ENCODE peak calls at places on chromosomes 6 and 20, in six cellular contexts. T is MM.1S, B is PC-9, D is HCT116, X is GM23248, R is hepatocyte. V is an unnamed sample.

GRCh38 chr6:158894192-158894591 is 75.0 kb upstream of the EZR start:
- DNase-seq in T (no peak), B (peak; percentile 96), D (peak; percentile 86), X (peak; percentile 71), R (peak; percentile 81), V (no peak)

GRCh38 chr6:97850458-97851218 is 567.6 kb upstream of the MMS22L start:
- DNase-seq in R (peak; percentile 4), T (no peak), X (peak; percentile 84), D (no peak), B (no peak), V (no peak)

GRCh38 chr20:4247898-4248858 is 232.8 kb upstream of the RNF24 start:
- DNase-seq in R (no peak), X (no peak), B (no peak), D (no peak), T (no peak), V (no peak)

GRCh38 chr6:11200356-11200755 is 32.1 kb downstream of the NEDD9 start:
- DNase-seq in X (peak; percentile 56), B (no peak), D (no peak), T (no peak), R (no peak), V (no peak)

GRCh38 chr6:42410861-42411260 is 40.9 kb downstream of the TRERF1 start:
- DNase-seq in D (no peak), R (no peak), X (no peak), T (no peak), B (no peak), V (no peak)

GRCh38 chr6:13272131-13273046 is 55.9 kb downstream of the TBC1D7 start:
- DNase-seq in B (no peak), X (no peak), T (peak; percentile 30), D (no peak), R (no peak), V (peak; percentile 84)

GRCh38 chr6:57180596-57180995 is 8.5 kb downstream of the BAG2 start:
- DNase-seq in B (no peak), D (no peak), T (no peak), R (no peak), X (no peak), V (no peak)

GRCh38 chr6:94658929-94659328 is 918.4 kb upstream of the MANEA start:
- DNase-seq in B (no peak), R (no peak), D (no peak), X (no peak), T (no peak), V (no peak)

GRCh38 chr6:17599885-17600526 is at the start of gene FAM8A1:
- DNase-seq in D (peak; percentile 84), T (peak; percentile 93), R (peak; percentile 97), X (peak; percentile 96), B (peak; percentile 76), V (peak; percentile 98)

GRCh38 chr6:17601389-17601703 is 1.2 kb downstream of the FAM8A1 start:
- DNase-seq in B (no peak), X (no peak), D (no peak), T (no peak), R (no peak), V (peak; percentile 46)

GRCh38 chr6:17606606-17607005 is 6.5 kb downstream of the FAM8A1 start:
- DNase-seq in R (no peak), X (no peak), T (no peak), B (no peak), D (no peak), V (no peak)

GRCh38 chr6:17600527-17601388 is 656 bp downstream of the FAM8A1 start:
- DNase-seq in R (peak; percentile 71), D (no peak), B (no peak), X (peak; percentile 75), T (peak; percentile 68), V (peak; percentile 78)

GRCh38 chr6:17602888-17603287 is 2.8 kb downstream of the FAM8A1 start:
- DNase-seq in D (no peak), B (no peak), R (no peak), T (no peak), X (no peak), V (no peak)
- H3K4me2 ChIP-seq in D (peak overlapping the region; percentile 91), B (no peak overlapping the region), R (peak overlapping the region; percentile 92), T (no peak overlapping the region), X (no peak overlapping the region), V (peak overlapping the region; percentile 95)

GRCh38 chr20:62625516-62625915 is 16.8 kb upstream of the SLCO4A1 start:
- DNase-seq in R (no peak), D (no peak), B (no peak), X (no peak), T (no peak), V (no peak)
- H3K9me2 ChIP-seq in R (no peaks in the 10 kb centered on the region), D (no peaks in the 10 kb centered on the region), B (no peaks in the 10 kb centered on the region), X (no peaks in the 10 kb centered on the region), T (no peaks in the 10 kb centered on the region), V (no peaks in the 10 kb centered on the region)

GRCh38 chr6:24425091-24425490 is 22.4 kb downstream of the MRS2 start:
- DNase-seq in D (no peak), R (no peak), B (no peak), T (no peak), X (no peak), V (no peak)

GRCh38 chr6:24415753-24416152 is 13.0 kb downstream of the MRS2 start:
- DNase-seq in B (no peak), X (no peak), D (no peak), T (no peak), R (no peak), V (peak; percentile 62)

DNA sequence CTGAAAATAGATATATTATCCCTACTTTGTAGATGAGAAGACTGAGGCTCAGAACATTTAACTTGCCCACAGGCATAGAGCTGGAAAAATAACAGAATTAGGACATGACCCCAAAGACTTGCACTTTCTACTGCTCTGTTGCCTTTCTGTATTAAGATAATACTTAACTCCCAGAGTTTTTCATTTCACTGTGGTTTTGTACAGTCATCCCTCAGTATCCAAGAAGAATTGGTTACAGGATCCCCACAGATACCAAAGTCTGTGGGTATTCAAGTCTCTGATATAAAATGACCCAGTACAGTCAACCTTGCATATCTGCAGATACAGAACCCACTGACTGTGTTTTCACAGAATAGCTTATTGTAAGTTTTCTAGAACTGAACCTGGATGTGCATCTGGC is 16.8 kb downstream of the MRS2 start:
- DNase-seq in X (no peak), T (no peak), D (no peak), R (no peak), B (no peak), V (no peak)
- H3K27ac ChIP-seq in X (no peak overlapping the region), T (no peak overlapping the region), D (no peak overlapping the region), R (no peak overlapping the region), B (no peak overlapping the region), V (no peak overlapping the region)

DNA sequence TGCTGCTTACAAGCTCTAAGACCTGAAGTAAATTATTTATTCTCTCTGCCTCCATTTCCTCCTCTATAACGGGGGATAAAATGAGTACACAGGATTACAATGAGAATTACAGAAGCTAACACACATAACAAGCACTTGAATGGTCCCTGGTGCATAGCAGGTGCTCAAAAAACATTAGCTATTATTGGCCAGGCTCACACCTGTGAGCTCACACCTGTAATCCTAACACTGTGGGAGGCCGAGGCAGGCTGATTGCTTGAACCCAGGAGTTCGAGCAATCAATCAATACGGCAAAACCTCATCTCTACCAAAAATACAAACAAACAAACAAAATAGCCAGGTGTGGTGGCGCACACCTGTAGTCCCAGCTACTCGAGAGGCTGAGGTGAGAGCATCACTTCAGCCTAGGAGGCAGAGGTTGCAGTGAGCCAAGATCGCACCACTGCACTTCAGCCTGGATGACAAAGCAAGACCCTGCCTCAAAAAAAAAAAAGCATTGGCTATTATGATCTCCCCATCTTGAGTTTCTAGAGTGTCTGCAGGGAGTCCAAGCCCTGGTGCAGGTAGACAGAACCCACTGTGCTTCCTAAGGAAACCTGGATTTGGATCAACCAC is 68.1 kb downstream of the PREX1 start:
- DNase-seq in T (no peak), D (no peak), R (no peak), X (no peak), B (no peak), V (no peak)
- H3K4me2 ChIP-seq in T (no peak overlapping the region), D (no peak overlapping the region), R (no peak overlapping the region), X (no peak overlapping the region), B (no peak overlapping the region), V (no peak overlapping the region)

GRCh38 chr20:63234693-63235398 is 859 bp upstream of the BIRC7 start:
- DNase-seq in B (peak; percentile 54), T (no peak), D (no peak), R (peak; percentile 74), X (peak; percentile 36), V (peak; percentile 69)

GRCh38 chr20:63230800-63231268 is 4.9 kb upstream of the BIRC7 start:
- DNase-seq in T (peak; percentile 24), R (peak; percentile 87), D (no peak), B (no peak), X (peak; percentile 87), V (no peak)

GRCh38 chr20:63232235-63233060 is 3.3 kb upstream of the BIRC7 start:
- DNase-seq in B (peak; percentile 89), X (peak; percentile 86), T (no peak), D (peak; percentile 72), R (peak; percentile 67), V (no peak)

GRCh38 chr20:63233924-63234323 is 1.8 kb upstream of the BIRC7 start:
- DNase-seq in B (no peak), D (no peak), T (no peak), R (no peak), X (no peak), V (no peak)

GRCh38 chr20:63233061-63233344 is 2.7 kb upstream of the BIRC7 start:
- DNase-seq in T (no peak), D (no peak), B (no peak), X (no peak), R (no peak), V (no peak)
- H3K9me2 ChIP-seq in T (no peaks in the 10 kb centered on the region), D (no peaks in the 10 kb centered on the region), B (no peaks in the 10 kb centered on the region), X (no peaks in the 10 kb centered on the region), R (no peaks in the 10 kb centered on the region), V (no peaks in the 10 kb centered on the region)

GRCh38 chr20:64055396-64055892 is 6.0 kb upstream of the SOX18 start:
- DNase-seq in R (no peak), X (no peak), B (no peak), T (no peak), D (no peak), V (no peak)

GRCh38 chr20:64057628-64058498 is 5.1 kb upstream of the TCEA2 start:
- DNase-seq in R (peak; percentile 87), B (peak; percentile 55), D (no peak), X (peak; percentile 69), T (peak; percentile 56), V (peak; percentile 93)

GRCh38 chr20:64055893-64056638 is 6.6 kb upstream of the SOX18 start:
- DNase-seq in B (no peak), R (peak; percentile 60), T (no peak), D (no peak), X (no peak), V (no peak)

GRCh38 chr20:64056889-64057627 is 5.9 kb upstream of the TCEA2 start:
- DNase-seq in T (no peak), X (no peak), B (no peak), R (no peak), D (no peak), V (no peak)

GRCh38 chr20:64056639-64056888 is 6.4 kb upstream of the TCEA2 start:
- DNase-seq in B (no peak), D (no peak), R (no peak), T (no peak), X (no peak), V (no peak)
- H3K27ac ChIP-seq in B (no peak overlapping the region), D (no peak overlapping the region), R (no peak overlapping the region), T (no peak overlapping the region), X (no peak overlapping the region), V (no peak overlapping the region)

GRCh38 chr6:81511423-81511822 is 241.1 kb downstream of the TENT5A start:
- DNase-seq in D (no peak), B (no peak), X (no peak), T (no peak), R (no peak), V (no peak)

GRCh38 chr6:81515562-81516453 is 236.7 kb downstream of the TENT5A start:
- DNase-seq in R (no peak), T (no peak), D (no peak), B (no peak), X (peak; percentile 71), V (no peak)
- H3K4me2 ChIP-seq in R (no peak overlapping the region), T (no peak overlapping the region), D (no peak overlapping the region), B (no peak overlapping the region), X (peak overlapping the region; percentile 48), V (no peak overlapping the region)